ENCODE peak calls at places on chromosomes 16 and 17, in eight cellular contexts. P is spleen; K is AG04450; Z is left lung; Y is choroid plexus epithelial cell; H is ovary; A is CD4-positive, alpha-beta T cell; N is kidney. Q is an unnamed sample.

GRCh38 chr16:11669380-11670146 is 1.3 kb downstream of the SNN start:
- DNase-seq in P (peak), K (no peak), Z (peak), Y (peak), H (peak), A (peak), N (peak), Q (no peak)

GRCh38 chr16:4935231-4935855 is 1.6 kb downstream of the PPL start:
- DNase-seq in P (no peak), K (no peak), Z (peak), Y (no peak), H (peak), A (no peak), N (peak), Q (no peak)

GRCh38 chr17:39276113-39276512 is 50.4 kb upstream of the STAC2 start:
- DNase-seq in P (no peak), K (no peak), Z (no peak), Y (no peak), H (no peak), A (no peak), N (no peak), Q (no peak)

GRCh38 chr16:86051376-86052114 is 152.6 kb downstream of the IRF8 start:
- DNase-seq in P (peak), K (no peak), Z (peak), Y (no peak), H (no peak), A (no peak), N (peak), Q (no peak)

GRCh38 chr17:63481488-63481870 is 4.6 kb downstream of the ACE start:
- DNase-seq in P (no peak), K (no peak), Z (no peak), Y (no peak), H (no peak), A (no peak), N (no peak), Q (no peak)

GRCh38 chr16:19524866-19525723 is 1.4 kb downstream of the CCP110 start:
- DNase-seq in P (no peak), K (no peak), Z (no peak), Y (no peak), H (no peak), A (no peak), N (no peak), Q (no peak)

GRCh38 chr17:78717431-78717980 is 64.6 kb downstream of the CYTH1 start:
- DNase-seq in P (no peak), K (no peak), Z (no peak), Y (peak), H (peak), A (no peak), N (no peak), Q (no peak)

GRCh38 chr16:85178006-85178591 is 65.8 kb upstream of the CIBAR2 start:
- DNase-seq in P (no peak), K (no peak), Z (no peak), Y (no peak), H (no peak), A (no peak), N (peak), Q (no peak)

GRCh38 chr16:10587622-10588021 is 7.2 kb upstream of the EMP2 start:
- DNase-seq in P (no peak), K (no peak), Z (no peak), Y (no peak), H (no peak), A (no peak), N (no peak), Q (no peak)

GRCh38 chr17:752620-753219 is 656 bp upstream of the GEMIN4 start:
- DNase-seq in P (peak), K (peak), Z (peak), Y (peak), H (peak), A (no peak), N (peak), Q (no peak)

GRCh38 chr17:28706471-28707338 is 5.0 kb downstream of the PROCA1 start:
- DNase-seq in P (no peak), K (no peak), Z (no peak), Y (no peak), H (no peak), A (no peak), N (no peak), Q (no peak)

GRCh38 chr17:15106540-15106939 is 158.6 kb downstream of the PMP22 start:
- DNase-seq in P (no peak), K (no peak), Z (no peak), Y (peak), H (no peak), A (no peak), N (no peak), Q (no peak)

GRCh38 chr16:68749424-68749823 is 12.3 kb downstream of the CDH1 start:
- DNase-seq in P (no peak), K (no peak), Z (no peak), Y (no peak), H (no peak), A (no peak), N (no peak), Q (no peak)

GRCh38 chr17:78923660-78924453 is 1.3 kb downstream of the TIMP2 start:
- DNase-seq in P (peak), K (no peak), Z (peak), Y (no peak), H (peak), A (peak), N (peak), Q (no peak)

GRCh38 chr17:65027305-65027704 is 29.2 kb downstream of the GNA13 start:
- DNase-seq in P (no peak), K (no peak), Z (no peak), Y (peak), H (no peak), A (peak), N (no peak), Q (peak)

GRCh38 chr16:72793017-72793416 is 254.9 kb downstream of the ZFHX3 start:
- DNase-seq in P (no peak), K (no peak), Z (no peak), Y (no peak), H (no peak), A (no peak), N (no peak), Q (no peak)

GRCh38 chr16:53129281-53130192 is 74.7 kb downstream of the CHD9 start:
- DNase-seq in P (no peak), K (peak), Z (no peak), Y (peak), H (no peak), A (no peak), N (no peak), Q (no peak)

GRCh38 chr16:2586241-2586640 is 48.4 kb downstream of the PDPK1 start:
- DNase-seq in P (peak), K (no peak), Z (no peak), Y (no peak), H (peak), A (no peak), N (peak), Q (no peak)

GRCh38 chr17:63477471-63478440 is 895 bp downstream of the ACE start:
- DNase-seq in P (no peak), K (no peak), Z (no peak), Y (no peak), H (no peak), A (no peak), N (no peak), Q (no peak)

GRCh38 chr17:60229189-60229802 is 79.5 kb downstream of the CA4 start:
- DNase-seq in P (no peak), K (no peak), Z (no peak), Y (peak), H (no peak), A (no peak), N (no peak), Q (no peak)

GRCh38 chr17:65902831-65903549 is 288.9 kb downstream of the CEP112 start:
- DNase-seq in P (no peak), K (no peak), Z (no peak), Y (peak), H (peak), A (no peak), N (no peak), Q (no peak)

GRCh38 chr16:10990378-10990777 is 46.0 kb downstream of the CLEC16A start:
- DNase-seq in P (no peak), K (no peak), Z (no peak), Y (no peak), H (no peak), A (no peak), N (no peak), Q (no peak)

GRCh38 chr17:27353469-27354050 is 59.6 kb downstream of the WSB1 start:
- DNase-seq in P (peak), K (peak), Z (peak), Y (peak), H (peak), A (peak), N (peak), Q (peak)

GRCh38 chr17:67043283-67043682 is 1.1 kb upstream of the CACNG1 start:
- DNase-seq in P (no peak), K (no peak), Z (no peak), Y (no peak), H (no peak), A (no peak), N (peak), Q (no peak)

GRCh38 chr17:78129385-78130079 is 977 bp upstream of the TMC6 start:
- DNase-seq in P (peak), K (no peak), Z (no peak), Y (no peak), H (no peak), A (peak), N (peak), Q (no peak)

GRCh38 chr17:20994779-20995149 is 48.0 kb downstream of the USP22 start:
- DNase-seq in P (no peak), K (no peak), Z (no peak), Y (no peak), H (no peak), A (peak), N (no peak), Q (no peak)

GRCh38 chr17:1786708-1787107 is 24.8 kb downstream of the SERPINF1 start:
- DNase-seq in P (peak), K (no peak), Z (no peak), Y (no peak), H (no peak), A (no peak), N (peak), Q (no peak)

GRCh38 chr16:56610609-56611111 is 2.3 kb downstream of the MT2A start:
- DNase-seq in P (no peak), K (no peak), Z (no peak), Y (peak), H (no peak), A (no peak), N (no peak), Q (no peak)

GRCh38 chr17:51260960-51261958 is 913 bp downstream of the UTP18 start:
- DNase-seq in P (peak), K (no peak), Z (peak), Y (peak), H (no peak), A (peak), N (peak), Q (peak)

GRCh38 chr16:47037396-47037745 is 63.9 kb upstream of the DNAJA2 start:
- DNase-seq in P (no peak), K (no peak), Z (peak), Y (no peak), H (peak), A (peak), N (peak), Q (no peak)

DNA sequence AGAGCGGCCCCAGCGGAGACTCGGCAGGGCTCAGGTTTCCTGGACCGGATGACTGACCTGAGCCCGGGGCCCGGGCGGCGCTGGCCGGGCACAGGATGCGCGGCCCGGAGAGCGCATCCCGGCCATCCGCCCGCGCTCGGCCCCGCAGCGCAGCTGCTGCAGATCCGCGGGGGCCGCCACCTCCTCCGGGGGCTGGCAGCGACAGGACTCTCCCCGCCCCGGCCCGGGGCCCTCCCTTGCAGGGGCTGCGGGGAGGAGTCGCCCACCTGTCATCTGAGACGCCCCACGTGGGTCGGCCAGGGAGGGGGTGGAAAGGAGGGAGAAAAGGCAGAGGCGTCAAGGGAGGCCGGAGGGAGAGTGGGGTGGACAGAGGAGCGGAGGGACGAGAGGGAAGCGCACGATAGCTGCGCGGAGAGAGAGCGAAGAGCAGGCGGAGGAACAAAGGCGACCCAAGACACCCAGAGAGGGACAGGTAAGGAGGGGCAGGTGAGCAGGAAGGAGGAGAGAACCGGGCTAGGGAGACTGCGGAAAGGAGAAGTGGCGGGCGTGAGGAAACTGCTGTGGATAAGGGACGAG is 471 bp upstream of the PRKAR1A start:
- DNase-seq in P (peak), K (peak), Z (peak), Y (peak), H (peak), A (peak), N (peak), Q (peak)
- TF ChIP-seq CTCF in P (no peak), K (no peak), Z (no peak), Y (no peak), H (no peak), A (no peak), N (no peak), Q (no peak)

GRCh38 chr16:21283521-21284289 is 5.6 kb upstream of the CRYM start:
- DNase-seq in P (peak), K (no peak), Z (peak), Y (peak), H (peak), A (no peak), N (no peak), Q (no peak)
- TF ChIP-seq CTCF in P (no peak), K (peak), Z (peak), Y (peak), H (no peak), A (no peak), N (no peak), Q (no peak)

GRCh38 chr16:57775661-57776469 is 26.4 kb downstream of the KIFC3 start:
- DNase-seq in P (no peak), K (no peak), Z (no peak), Y (peak), H (no peak), A (no peak), N (peak), Q (no peak)
- TF ChIP-seq CTCF in P (no peak), K (peak), Z (no peak), Y (peak), H (no peak), A (no peak), N (peak), Q (no peak)

DNA sequence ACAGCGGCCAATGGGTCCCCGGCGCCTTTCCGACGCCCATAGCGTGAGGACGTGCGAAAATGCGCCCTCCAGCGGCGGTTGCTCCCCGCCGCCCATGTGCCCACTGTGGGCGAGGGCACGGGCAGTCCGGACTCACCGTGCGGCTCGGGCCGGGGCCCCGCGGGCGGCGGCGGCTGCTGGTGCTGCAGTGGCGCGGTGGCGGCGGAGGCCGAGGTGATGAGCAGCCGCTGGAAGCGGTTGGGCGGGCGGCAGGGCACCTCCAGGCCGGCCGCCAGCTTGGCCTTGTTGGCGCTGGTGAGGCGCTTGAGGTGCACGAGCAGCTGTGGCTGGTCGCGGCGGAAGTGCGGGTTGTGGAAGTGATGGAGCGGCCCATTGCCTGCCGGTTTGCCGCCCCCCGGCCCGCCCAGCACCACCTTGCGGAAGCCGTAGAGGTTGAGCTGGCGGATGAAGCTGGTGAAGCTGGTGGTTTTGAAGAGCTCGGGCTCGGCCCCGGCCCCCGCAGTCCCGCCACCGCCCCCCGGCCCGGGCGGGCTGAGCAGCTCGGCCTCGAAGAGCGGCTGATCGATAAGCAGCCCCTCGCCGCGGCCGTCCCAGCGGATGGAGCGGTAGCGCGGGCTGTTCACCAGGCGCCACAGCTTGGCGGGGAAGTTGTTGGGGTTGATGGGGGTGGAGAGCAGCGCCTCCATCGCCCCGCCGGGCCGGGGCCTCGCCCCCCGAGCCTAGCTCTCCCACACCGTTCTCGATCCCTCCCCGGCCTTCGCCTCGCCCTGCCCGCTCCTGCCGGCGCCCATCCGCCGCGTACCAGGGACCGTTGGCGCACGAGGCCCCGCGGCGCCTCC is at the start of gene HSF5:
- DNase-seq in P (peak), K (no peak), Z (peak), Y (peak), H (no peak), A (peak), N (peak), Q (peak)
- TF ChIP-seq CTCF in P (peak), K (no peak), Z (peak), Y (no peak), H (no peak), A (peak), N (no peak), Q (peak)

DNA sequence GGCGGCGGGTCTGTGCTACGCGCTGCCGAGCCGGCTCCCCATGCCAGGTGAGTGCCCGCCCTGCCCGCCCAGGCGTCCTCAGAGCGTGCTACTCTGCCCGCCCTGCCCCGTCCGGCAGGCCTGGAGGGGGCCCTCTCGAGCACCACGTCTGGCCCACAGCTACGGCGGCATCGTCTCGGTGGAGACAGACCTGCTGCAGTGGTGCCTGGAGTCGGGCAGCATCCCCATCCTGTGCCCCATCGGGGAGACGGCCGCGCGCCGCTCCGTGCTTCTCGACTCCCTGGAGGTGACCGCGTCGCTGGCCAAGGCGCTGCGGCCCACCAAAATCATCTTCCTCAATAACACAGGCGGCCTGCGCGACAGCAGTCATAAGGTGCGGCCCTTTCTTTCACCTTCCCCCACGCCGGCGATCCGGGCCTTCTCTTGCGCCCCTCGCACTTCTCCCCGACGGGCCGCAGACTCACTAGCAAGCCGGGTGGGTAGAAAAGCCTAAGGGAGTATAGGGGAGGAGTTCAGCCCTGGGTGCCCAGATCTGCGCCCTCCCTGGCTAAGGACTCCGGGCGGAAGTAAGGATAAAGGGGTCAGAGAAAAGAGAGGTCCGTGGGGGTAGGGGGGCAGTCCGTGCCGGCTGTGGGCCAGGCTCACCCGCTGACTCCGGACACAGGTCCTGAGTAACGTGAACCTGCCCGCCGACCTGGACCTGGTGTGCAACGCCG is 1.6 kb downstream of the NAGS start:
- DNase-seq in P (peak), K (no peak), Z (peak), Y (peak), H (no peak), A (peak), N (peak), Q (peak)
- TF ChIP-seq CTCF in P (no peak), K (peak), Z (no peak), Y (peak), H (no peak), A (peak), N (no peak), Q (no peak)

DNA sequence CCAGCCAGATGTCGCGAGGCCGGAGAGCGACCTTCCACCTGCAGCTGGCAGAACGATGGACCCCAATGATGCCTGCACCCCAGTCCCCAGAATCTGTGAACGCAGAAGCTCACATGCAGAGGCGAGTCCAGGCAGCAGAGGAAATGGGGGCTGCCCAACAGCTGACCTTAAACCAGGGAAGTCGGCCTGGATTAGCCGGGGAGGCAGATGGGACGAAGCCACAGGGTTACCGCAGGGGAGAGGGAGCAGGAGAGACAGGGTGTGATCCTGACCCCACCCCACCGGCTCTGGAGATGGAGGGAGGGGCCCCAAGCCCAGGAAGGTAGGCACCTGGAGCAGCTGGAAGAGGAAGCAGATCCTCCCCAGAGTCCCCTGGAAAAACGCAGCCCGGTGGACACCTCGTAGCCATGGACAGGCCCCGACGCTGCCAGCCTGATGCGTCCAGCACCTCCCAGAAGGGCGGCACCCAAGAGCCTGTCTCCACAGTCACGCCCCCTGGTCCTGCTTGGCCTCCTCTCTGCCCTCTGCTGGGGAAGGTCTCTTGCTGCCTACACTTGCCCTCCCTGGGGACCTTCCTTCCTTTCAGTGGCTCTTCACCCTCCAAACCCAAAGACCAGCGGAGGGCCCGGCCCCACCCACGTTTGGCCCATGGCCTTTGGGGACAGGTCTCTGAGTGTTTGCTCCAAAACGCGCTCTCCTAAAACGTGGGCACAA is 37.3 kb downstream of the PIEZO1 start:
- DNase-seq in P (no peak), K (no peak), Z (no peak), Y (no peak), H (no peak), A (no peak), N (no peak), Q (no peak)
- TF ChIP-seq CTCF in P (no peak), K (peak), Z (peak), Y (peak), H (no peak), A (no peak), N (no peak), Q (no peak)